ENCODE peak calls at places on chromosomes 6 and 20, in six cellular contexts. A is spleen, T is adrenal gland, J is body of pancreas, V is tibial nerve, F is HepG2. P is an unnamed sample.

GRCh38 chr6:9025796-9026195 is 590.5 kb upstream of the SLC35B3 start:
- DNase-seq in J (no peak), F (no peak), A (no peak), V (no peak), T (no peak), P (no peak)

GRCh38 chr6:157461000-157461915 is 80.3 kb downstream of the ZDHHC14 start:
- DNase-seq in T (no peak), V (no peak), A (no peak), J (peak; percentile 91), F (peak; percentile 67), P (no peak)

GRCh38 chr6:31897612-31898199 is at the start of gene EHMT2:
- DNase-seq in J (peak; percentile 85), A (peak; percentile 98), V (peak; percentile 75), T (peak; percentile 85), F (peak; percentile 76), P (peak; percentile 86)

GRCh38 chr6:4870821-4871494 is 94.8 kb downstream of the CDYL start:
- DNase-seq in A (no peak), F (no peak), J (no peak), V (no peak), T (no peak), P (no peak)

GRCh38 chr20:60009826-60010616 is 51.8 kb downstream of the CDH26 start:
- DNase-seq in V (no peak), T (no peak), J (no peak), A (no peak), F (no peak), P (no peak)

GRCh38 chr6:32607263-32607987 is 17.8 kb upstream of the HLA-DRB1 start:
- DNase-seq in V (no peak), J (no peak), A (no peak), F (no peak), T (no peak), P (no peak)

GRCh38 chr20:25864986-25865714 is 168.5 kb upstream of the ZNF337 start:
- DNase-seq in F (no peak), J (no peak), A (peak; percentile 74), T (no peak), V (no peak), P (no peak)

GRCh38 chr6:109015185-109015584 is 79.5 kb downstream of the SESN1 start:
- DNase-seq in A (no peak), T (no peak), V (no peak), F (no peak), J (no peak), P (no peak)

GRCh38 chr6:28794175-28795002 is 129.4 kb downstream of the TRIM27 start:
- DNase-seq in A (no peak), F (peak; percentile 29), J (no peak), V (no peak), T (no peak), P (no peak)

GRCh38 chr6:115272311-115272710 is 788.4 kb downstream of the FRK start:
- DNase-seq in V (no peak), J (no peak), T (no peak), F (no peak), A (no peak), P (no peak)

GRCh38 chr6:143678980-143679379 is 1.2 kb downstream of the PHACTR2 start:
- DNase-seq in F (no peak), T (no peak), A (no peak), V (no peak), J (no peak), P (no peak)

GRCh38 chr6:123838612-123839279 is 35.1 kb downstream of the NKAIN2 start:
- DNase-seq in A (no peak), F (no peak), V (no peak), T (no peak), J (no peak), P (no peak)

GRCh38 chr6:19399406-19399805 is 437.8 kb upstream of the ID4 start:
- DNase-seq in F (no peak), J (peak; percentile 6), A (no peak), T (no peak), V (peak; percentile 13), P (peak; percentile 58)

GRCh38 chr6:43771210-43771857 is 1.3 kb downstream of the VEGFA start:
- DNase-seq in F (peak; percentile 79), A (peak; percentile 89), V (no peak), T (peak; percentile 78), J (peak; percentile 84), P (peak; percentile 67)

GRCh38 chr6:33840064-33840926 is 36.5 kb upstream of the MLN start:
- DNase-seq in T (peak; percentile 65), A (no peak), J (no peak), V (peak; percentile 38), F (peak; percentile 96), P (no peak)

DNA sequence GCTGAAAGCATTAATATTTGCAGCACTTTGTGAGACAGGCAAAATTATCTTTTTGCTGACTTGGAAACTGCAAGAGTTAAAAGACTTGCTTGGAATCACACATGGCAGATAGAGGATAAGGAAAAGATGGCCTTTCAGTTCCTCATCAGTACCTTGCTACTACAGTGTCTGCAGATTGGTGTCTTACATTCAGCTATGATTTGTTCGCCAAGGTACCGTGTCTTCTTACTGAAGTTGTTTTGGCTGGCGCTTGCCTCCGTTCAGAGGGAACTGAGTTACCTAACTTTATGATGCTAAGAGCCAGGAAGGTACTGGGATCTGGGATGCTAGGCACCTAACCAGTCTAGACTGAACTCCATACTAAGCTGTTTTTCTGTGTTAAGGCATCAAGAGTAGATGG is 2.3 kb downstream of the WTAP start:
- DNase-seq in A (no peak), F (no peak), J (no peak), V (no peak), T (no peak), P (no peak)
- TF ChIP-seq POLR2A in A (no peak), F (no peak), J (no peak), V (no peak), T (no peak), P (no peak)

DNA sequence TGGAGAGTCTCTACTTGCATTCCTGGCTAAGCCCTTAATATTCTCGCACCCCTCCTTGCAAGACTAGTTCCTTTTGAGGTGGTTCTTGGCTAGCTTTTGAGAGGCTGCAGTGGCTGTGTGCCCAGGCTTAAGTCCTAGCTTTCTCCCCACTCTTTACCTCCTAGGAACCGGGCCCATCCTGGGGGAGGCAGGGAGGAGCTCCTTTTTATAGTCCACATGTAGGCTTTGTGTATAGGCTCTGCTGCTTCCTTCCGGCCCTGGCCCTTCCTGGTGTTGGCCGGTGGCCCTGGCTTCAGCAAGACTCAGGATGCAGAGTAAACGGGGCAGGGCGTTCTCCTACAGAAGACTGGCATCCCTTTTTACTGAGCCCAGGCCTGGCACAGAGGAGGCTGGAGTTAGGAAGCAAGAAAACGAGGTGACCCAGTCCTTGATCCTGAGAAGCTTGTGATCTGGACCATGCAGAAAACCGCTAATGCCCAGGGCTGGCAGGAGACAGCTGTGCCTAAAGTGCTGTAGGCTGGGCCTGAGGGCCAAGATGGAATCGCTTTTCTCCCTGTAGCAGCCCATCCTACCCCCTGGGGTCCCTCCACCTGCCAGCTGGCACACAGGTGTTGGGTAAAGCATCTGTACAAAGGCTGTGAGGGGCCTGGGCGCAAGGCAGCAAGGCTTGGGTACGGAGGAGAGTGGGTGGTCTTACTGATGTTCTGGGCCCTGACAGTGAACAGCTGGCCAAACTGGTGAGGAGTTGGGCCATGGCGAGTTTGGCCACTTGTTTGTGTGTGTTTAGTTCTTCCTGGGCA is 8.7 kb downstream of the PLCG1 start:
- DNase-seq in T (no peak), J (no peak), V (no peak), A (peak; percentile 78), F (no peak), P (peak; percentile 45)
- H3K4me1 ChIP-seq in T (peaks cover 76% of the 10 kb centered on the region), J (peaks cover 26% of the 10 kb centered on the region), V (peaks cover 67% of the 10 kb centered on the region), A (peaks cover 100% of the 10 kb centered on the region), F (peaks cover 72% of the 10 kb centered on the region), P (peaks cover 3% of the 10 kb centered on the region)

DNA sequence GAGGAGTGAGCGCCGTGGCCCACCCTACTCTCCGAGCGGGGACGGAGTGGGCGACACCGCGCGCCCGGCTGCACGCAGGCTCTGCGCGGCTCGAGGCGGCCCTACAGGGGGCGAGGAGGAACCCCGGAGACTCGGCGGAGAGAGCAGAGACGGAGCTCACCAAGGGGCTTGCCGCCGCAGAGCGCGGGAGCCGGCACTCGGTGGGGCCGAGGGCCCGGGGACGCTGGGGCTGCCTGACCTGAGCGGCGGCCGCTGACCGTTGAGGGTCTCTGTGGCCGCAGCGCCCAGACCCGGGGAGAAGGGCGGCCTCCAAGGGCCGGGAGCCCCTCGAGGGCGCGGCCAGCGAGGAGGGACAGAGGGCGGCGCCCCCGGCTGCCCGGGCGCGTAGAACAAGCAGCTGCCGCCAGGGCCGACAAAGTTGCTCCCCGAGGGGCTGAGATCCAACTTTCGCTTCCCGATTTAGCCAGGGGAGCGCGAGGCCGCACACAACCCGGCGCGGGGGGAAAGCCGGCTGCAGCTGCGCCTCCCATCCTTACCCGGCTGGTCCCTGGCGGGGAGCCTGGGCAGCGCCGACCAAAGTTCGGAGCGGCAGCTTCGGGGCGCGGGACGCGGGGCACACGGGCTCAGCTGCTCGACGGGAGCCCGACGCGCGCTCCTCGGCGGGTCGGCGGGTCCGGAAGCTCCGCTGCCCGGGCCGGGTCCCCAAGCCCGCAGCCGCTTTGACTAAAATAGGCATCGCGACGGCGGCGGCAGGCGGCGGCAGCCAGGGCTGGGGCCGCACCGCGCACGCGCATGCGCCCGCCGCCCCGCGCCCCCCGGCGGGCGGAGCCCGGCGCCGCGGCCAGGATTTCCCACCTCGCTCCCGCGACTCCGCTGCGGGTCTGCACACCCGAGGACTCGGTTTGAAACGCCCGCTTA is 43.1 kb downstream of the POPDC3 start:
- DNase-seq in A (peak; percentile 79), V (peak; percentile 21), T (peak; percentile 40), J (peak; percentile 51), F (no peak), P (peak; percentile 59)
- TF ChIP-seq POLR2A in A (no peak), V (no peak), T (no peak), J (no peak), F (no peak), P (no peak)

GRCh38 chr20:44896583-44896982 is 11.1 kb downstream of the YWHAB start:
- DNase-seq in J (no peak), F (peak; percentile 35), T (no peak), A (no peak), V (no peak), P (no peak)

GRCh38 chr20:44904377-44904776 is 5.5 kb upstream of the PABPC1L start:
- DNase-seq in J (no peak), T (no peak), V (no peak), F (no peak), A (no peak), P (no peak)

GRCh38 chr20:44897133-44897532 is 11.6 kb downstream of the YWHAB start:
- DNase-seq in V (no peak), J (no peak), T (no peak), F (no peak), A (no peak), P (no peak)

GRCh38 chr20:44901972-44902371 is 7.9 kb upstream of the PABPC1L start:
- DNase-seq in V (no peak), A (no peak), F (no peak), T (no peak), J (no peak), P (no peak)

GRCh38 chr20:44900231-44900854 is 9.5 kb upstream of the PABPC1L start:
- DNase-seq in J (no peak), F (no peak), A (no peak), T (no peak), V (no peak), P (no peak)
- H3K4me1 ChIP-seq in J (peaks cover 12% of the 10 kb centered on the region), F (peaks cover 39% of the 10 kb centered on the region), A (peaks cover 68% of the 10 kb centered on the region), T (peaks cover 56% of the 10 kb centered on the region), V (peaks cover 18% of the 10 kb centered on the region), P (no peaks in the 10 kb centered on the region)